ENCODE peak calls at places on chromosomes 6 and 20, in nine cellular contexts. One of them, this sample, is unnamed. For H3K4me1, the result is how much of the 10 kb centered on the place peaks cover.

GRCh38 chr6:14728396-14729024 is 517.4 kb upstream of the JARID2 start:
- DNase-seq in OCI-LY7: peak
- DNase-seq in GM23338: no peak
- DNase-seq in GM23248: peak
- DNase-seq in neural progenitor cell: no peak
- DNase-seq in PC-3: peak
- DNase-seq in hepatocyte: no peak
- DNase-seq in MM.1S: no peak
- DNase-seq in SK-N-SH: no peak
- DNase-seq in this sample: no peak

GRCh38 chr6:5723905-5724691 is 282.6 kb downstream of the NRN1 start:
- DNase-seq in OCI-LY7: peak
- DNase-seq in GM23338: no peak
- DNase-seq in GM23248: no peak
- DNase-seq in neural progenitor cell: peak
- DNase-seq in PC-3: no peak
- DNase-seq in hepatocyte: no peak
- DNase-seq in MM.1S: peak
- DNase-seq in SK-N-SH: no peak
- DNase-seq in this sample: no peak

GRCh38 chr6:73200247-73200646 is 25.0 kb downstream of the KHDC1L start:
- DNase-seq in OCI-LY7: no peak
- DNase-seq in GM23338: no peak
- DNase-seq in GM23248: no peak
- DNase-seq in neural progenitor cell: no peak
- DNase-seq in PC-3: no peak
- DNase-seq in hepatocyte: no peak
- DNase-seq in MM.1S: no peak
- DNase-seq in SK-N-SH: no peak
- DNase-seq in this sample: no peak

GRCh38 chr20:41261790-41262717 is 55.5 kb downstream of the ZHX3 start:
- DNase-seq in OCI-LY7: no peak
- DNase-seq in GM23338: no peak
- DNase-seq in GM23248: peak
- DNase-seq in neural progenitor cell: no peak
- DNase-seq in PC-3: peak
- DNase-seq in hepatocyte: no peak
- DNase-seq in MM.1S: no peak
- DNase-seq in SK-N-SH: no peak
- DNase-seq in this sample: no peak

GRCh38 chr6:110083875-110084585 is 95.4 kb downstream of the WASF1 start:
- DNase-seq in OCI-LY7: no peak
- DNase-seq in GM23338: peak
- DNase-seq in GM23248: no peak
- DNase-seq in neural progenitor cell: peak
- DNase-seq in PC-3: no peak
- DNase-seq in hepatocyte: no peak
- DNase-seq in MM.1S: no peak
- DNase-seq in SK-N-SH: no peak
- DNase-seq in this sample: no peak

GRCh38 chr20:44720994-44721784 is 6.0 kb downstream of the CCN5 start:
- DNase-seq in OCI-LY7: no peak
- DNase-seq in GM23338: no peak
- DNase-seq in GM23248: peak
- DNase-seq in neural progenitor cell: no peak
- DNase-seq in PC-3: peak
- DNase-seq in hepatocyte: no peak
- DNase-seq in MM.1S: no peak
- DNase-seq in SK-N-SH: no peak
- DNase-seq in this sample: peak

GRCh38 chr6:39184906-39185580 is 44.2 kb downstream of the KCNK5 start:
- DNase-seq in OCI-LY7: no peak
- DNase-seq in GM23338: no peak
- DNase-seq in GM23248: no peak
- DNase-seq in neural progenitor cell: no peak
- DNase-seq in PC-3: peak
- DNase-seq in hepatocyte: peak
- DNase-seq in MM.1S: no peak
- DNase-seq in SK-N-SH: no peak
- DNase-seq in this sample: no peak

GRCh38 chr20:59662856-59663512 is 58.6 kb downstream of the PHACTR3 start:
- DNase-seq in OCI-LY7: no peak
- DNase-seq in GM23338: no peak
- DNase-seq in GM23248: no peak
- DNase-seq in neural progenitor cell: no peak
- DNase-seq in PC-3: no peak
- DNase-seq in hepatocyte: no peak
- DNase-seq in MM.1S: no peak
- DNase-seq in SK-N-SH: no peak
- DNase-seq in this sample: no peak

GRCh38 chr6:140105857-140106256 is 731.4 kb upstream of the CITED2 start:
- DNase-seq in OCI-LY7: no peak
- DNase-seq in GM23338: peak
- DNase-seq in GM23248: peak
- DNase-seq in neural progenitor cell: peak
- DNase-seq in PC-3: peak
- DNase-seq in hepatocyte: peak
- DNase-seq in MM.1S: no peak
- DNase-seq in SK-N-SH: peak
- DNase-seq in this sample: peak

GRCh38 chr6:160035241-160035640 is 66.4 kb downstream of the IGF2R start:
- DNase-seq in OCI-LY7: no peak
- DNase-seq in GM23338: no peak
- DNase-seq in GM23248: no peak
- DNase-seq in neural progenitor cell: no peak
- DNase-seq in PC-3: no peak
- DNase-seq in hepatocyte: no peak
- DNase-seq in MM.1S: no peak
- DNase-seq in SK-N-SH: no peak
- DNase-seq in this sample: no peak

GRCh38 chr20:47985092-47985850 is 200.0 kb upstream of the SULF2 start:
- DNase-seq in OCI-LY7: peak
- DNase-seq in GM23338: peak
- DNase-seq in GM23248: peak
- DNase-seq in neural progenitor cell: peak
- DNase-seq in PC-3: peak
- DNase-seq in hepatocyte: peak
- DNase-seq in MM.1S: no peak
- DNase-seq in SK-N-SH: no peak
- DNase-seq in this sample: no peak

GRCh38 chr6:35052694-35053565 is 88.2 kb downstream of the TCP11 start:
- DNase-seq in OCI-LY7: no peak
- DNase-seq in GM23338: no peak
- DNase-seq in GM23248: peak
- DNase-seq in neural progenitor cell: peak
- DNase-seq in PC-3: no peak
- DNase-seq in hepatocyte: peak
- DNase-seq in MM.1S: no peak
- DNase-seq in SK-N-SH: no peak
- DNase-seq in this sample: no peak
- H3K4me1 ChIP-seq in OCI-LY7: under half
- H3K4me1 ChIP-seq in GM23338: under half
- H3K4me1 ChIP-seq in GM23248: under half
- H3K4me1 ChIP-seq in neural progenitor cell: under half
- H3K4me1 ChIP-seq in PC-3: under half
- H3K4me1 ChIP-seq in hepatocyte: under half
- H3K4me1 ChIP-seq in MM.1S: under half
- H3K4me1 ChIP-seq in SK-N-SH: under half
- H3K4me1 ChIP-seq in this sample: under half

GRCh38 chr20:24494460-24494920 is 25.1 kb downstream of the SYNDIG1 start:
- DNase-seq in OCI-LY7: no peak
- DNase-seq in GM23338: no peak
- DNase-seq in GM23248: no peak
- DNase-seq in neural progenitor cell: no peak
- DNase-seq in PC-3: no peak
- DNase-seq in hepatocyte: no peak
- DNase-seq in MM.1S: no peak
- DNase-seq in SK-N-SH: no peak
- DNase-seq in this sample: no peak

GRCh38 chr20:24495266-24495665 is 25.8 kb downstream of the SYNDIG1 start:
- DNase-seq in OCI-LY7: no peak
- DNase-seq in GM23338: no peak
- DNase-seq in GM23248: no peak
- DNase-seq in neural progenitor cell: no peak
- DNase-seq in PC-3: no peak
- DNase-seq in hepatocyte: no peak
- DNase-seq in MM.1S: no peak
- DNase-seq in SK-N-SH: no peak
- DNase-seq in this sample: no peak

GRCh38 chr20:24493181-24493580 is 23.8 kb downstream of the SYNDIG1 start:
- DNase-seq in OCI-LY7: no peak
- DNase-seq in GM23338: no peak
- DNase-seq in GM23248: no peak
- DNase-seq in neural progenitor cell: no peak
- DNase-seq in PC-3: no peak
- DNase-seq in hepatocyte: no peak
- DNase-seq in MM.1S: no peak
- DNase-seq in SK-N-SH: no peak
- DNase-seq in this sample: no peak

GRCh38 chr20:24492698-24493097 is 23.3 kb downstream of the SYNDIG1 start:
- DNase-seq in OCI-LY7: no peak
- DNase-seq in GM23338: no peak
- DNase-seq in GM23248: no peak
- DNase-seq in neural progenitor cell: no peak
- DNase-seq in PC-3: no peak
- DNase-seq in hepatocyte: no peak
- DNase-seq in MM.1S: no peak
- DNase-seq in SK-N-SH: no peak
- DNase-seq in this sample: no peak

DNA sequence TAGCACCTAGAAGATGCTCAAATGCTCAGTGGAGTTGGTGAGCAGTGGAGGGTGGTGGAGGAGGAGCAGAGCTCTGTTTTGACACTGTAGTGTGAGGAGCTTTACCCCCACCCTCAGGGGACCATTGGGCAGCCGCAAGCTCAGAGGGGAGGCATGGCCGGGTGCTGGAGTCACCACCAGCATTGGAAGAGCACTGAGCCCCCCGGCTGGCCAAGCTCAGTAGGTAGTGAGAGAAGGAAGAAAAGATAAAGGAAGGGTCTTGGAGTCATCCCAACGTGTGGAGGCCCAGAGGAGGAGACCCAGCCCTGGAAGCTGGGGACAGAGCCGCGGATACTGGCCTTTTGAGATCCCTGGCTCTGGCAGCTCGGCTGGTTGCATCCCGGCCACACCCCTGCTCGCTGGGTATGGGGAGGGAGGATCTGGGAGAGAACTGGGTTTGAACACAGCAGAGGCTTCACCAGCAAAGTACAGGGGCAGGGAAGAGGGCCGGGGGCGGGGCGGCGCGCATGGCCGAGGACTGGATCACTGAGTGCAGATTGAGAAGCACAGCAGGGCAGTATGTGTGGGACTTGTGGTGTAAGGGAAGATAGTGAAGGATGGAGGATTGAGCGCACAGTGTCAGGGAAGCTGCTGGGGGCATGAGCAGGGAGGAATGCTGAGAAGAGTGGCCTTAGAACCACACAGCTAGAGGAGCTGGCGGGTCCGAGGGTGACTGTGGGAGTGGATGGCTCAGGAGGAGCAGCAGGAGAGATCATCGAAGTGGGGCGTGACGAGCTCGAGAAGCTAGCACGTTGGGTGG is 24.4 kb downstream of the SYNDIG1 start:
- DNase-seq in OCI-LY7: no peak
- DNase-seq in GM23338: no peak
- DNase-seq in GM23248: no peak
- DNase-seq in neural progenitor cell: no peak
- DNase-seq in PC-3: no peak
- DNase-seq in hepatocyte: no peak
- DNase-seq in MM.1S: no peak
- DNase-seq in SK-N-SH: no peak
- DNase-seq in this sample: no peak
- TF ChIP-seq EZH2phosphoT487 in OCI-LY7: no peak
- TF ChIP-seq EZH2phosphoT487 in GM23338: no peak
- TF ChIP-seq EZH2phosphoT487 in GM23248: no peak
- TF ChIP-seq EZH2phosphoT487 in neural progenitor cell: no peak
- TF ChIP-seq EZH2phosphoT487 in PC-3: no peak
- TF ChIP-seq EZH2phosphoT487 in hepatocyte: no peak
- TF ChIP-seq EZH2phosphoT487 in MM.1S: no peak
- TF ChIP-seq EZH2phosphoT487 in SK-N-SH: no peak
- TF ChIP-seq EZH2phosphoT487 in this sample: no peak

DNA sequence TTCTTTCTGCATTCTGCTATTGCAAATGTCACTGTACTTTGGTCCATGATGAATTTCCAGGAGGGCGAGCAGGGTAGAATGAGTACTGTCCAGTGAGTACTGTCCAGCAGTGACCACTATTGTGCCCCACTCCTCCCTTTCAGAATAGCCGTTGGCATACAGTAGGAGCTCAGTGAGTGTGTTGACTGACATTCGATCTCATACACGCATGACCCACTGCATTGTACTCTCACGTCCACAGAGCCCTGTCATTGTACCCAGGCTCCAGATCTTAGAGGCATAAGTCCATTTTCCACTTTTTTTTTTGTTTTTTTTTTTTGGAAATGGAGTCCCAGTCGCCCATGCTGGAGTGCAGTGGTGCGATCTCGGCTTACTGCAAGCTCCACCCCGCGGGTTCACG is 8.2 kb downstream of the DYNLRB1 start:
- DNase-seq in OCI-LY7: no peak
- DNase-seq in GM23338: no peak
- DNase-seq in GM23248: no peak
- DNase-seq in neural progenitor cell: no peak
- DNase-seq in PC-3: no peak
- DNase-seq in hepatocyte: no peak
- DNase-seq in MM.1S: no peak
- DNase-seq in SK-N-SH: no peak
- DNase-seq in this sample: no peak
- H3K4me1 ChIP-seq in OCI-LY7: under half
- H3K4me1 ChIP-seq in GM23338: under half
- H3K4me1 ChIP-seq in GM23248: under half
- H3K4me1 ChIP-seq in neural progenitor cell: under half
- H3K4me1 ChIP-seq in PC-3: under half
- H3K4me1 ChIP-seq in hepatocyte: under half
- H3K4me1 ChIP-seq in MM.1S: under half
- H3K4me1 ChIP-seq in SK-N-SH: under half
- H3K4me1 ChIP-seq in this sample: under half

DNA sequence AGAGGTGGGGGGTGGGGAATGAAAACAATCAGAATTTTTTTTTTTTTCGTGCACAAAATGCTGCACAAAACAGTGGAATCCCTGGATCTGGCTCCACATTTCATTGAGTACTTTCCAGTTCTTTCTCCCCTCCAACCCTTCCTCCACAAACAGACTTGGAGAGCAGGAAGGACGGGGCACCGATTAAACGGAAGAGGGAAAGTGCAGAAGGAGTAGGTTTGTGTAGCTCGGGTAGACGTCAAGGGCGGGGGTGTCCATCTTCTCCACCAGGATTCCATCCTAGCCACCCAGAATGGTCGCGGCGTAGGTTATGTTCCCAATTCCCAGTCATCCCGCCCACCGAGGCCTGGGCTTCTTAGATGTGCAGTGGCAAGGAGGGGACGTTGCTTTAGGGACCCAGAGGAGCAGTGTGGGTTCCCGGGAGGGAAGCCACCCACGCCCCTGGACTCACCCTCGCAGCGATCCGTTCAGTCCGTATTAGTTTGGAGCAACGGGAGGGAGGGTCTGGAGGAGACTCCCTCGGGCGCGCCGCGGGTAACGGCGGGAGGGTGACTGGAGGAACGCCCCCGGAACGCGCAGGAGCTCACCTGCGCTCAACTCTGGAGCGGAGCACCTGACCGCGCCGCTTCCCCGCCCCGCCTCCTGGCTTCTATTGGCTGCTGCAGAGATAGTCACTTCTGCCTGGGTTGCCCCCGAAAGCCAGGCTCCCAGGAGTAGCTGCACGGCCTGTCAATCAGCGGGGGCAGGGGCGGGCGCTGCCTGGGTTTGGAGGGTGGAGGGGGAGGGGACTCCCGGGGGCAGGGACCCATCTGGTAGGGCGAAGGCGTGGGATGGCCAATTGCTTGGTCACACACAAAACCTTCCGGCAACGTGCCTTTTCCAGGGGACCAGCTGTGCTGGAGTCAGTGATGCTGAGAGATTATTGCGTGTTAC is at the start of gene ENPP5:
- DNase-seq in OCI-LY7: peak
- DNase-seq in GM23338: peak
- DNase-seq in GM23248: peak
- DNase-seq in neural progenitor cell: peak
- DNase-seq in PC-3: peak
- DNase-seq in hepatocyte: peak
- DNase-seq in MM.1S: peak
- DNase-seq in SK-N-SH: peak
- DNase-seq in this sample: peak
- TF ChIP-seq EZH2phosphoT487 in OCI-LY7: no peak
- TF ChIP-seq EZH2phosphoT487 in GM23338: no peak
- TF ChIP-seq EZH2phosphoT487 in GM23248: no peak
- TF ChIP-seq EZH2phosphoT487 in neural progenitor cell: no peak
- TF ChIP-seq EZH2phosphoT487 in PC-3: no peak
- TF ChIP-seq EZH2phosphoT487 in hepatocyte: no peak
- TF ChIP-seq EZH2phosphoT487 in MM.1S: no peak
- TF ChIP-seq EZH2phosphoT487 in SK-N-SH: no peak
- TF ChIP-seq EZH2phosphoT487 in this sample: no peak